ENCODE peak calls at places on chromosomes 16 and 17, in five cellular contexts. M, L, I, R and W are unnamed samples.

GRCh38 chr17:36851230-36851629 is 86.0 kb upstream of the LHX1 start:
- DNase-seq in I (no peak), L (no peak), R (peak; percentile 45), M (no peak), W (peak; percentile 55)

GRCh38 chr17:79811036-79811887 is 14.4 kb upstream of the CBX8 start:
- DNase-seq in M (no peak), L (no peak), R (no peak), I (no peak), W (no peak)

GRCh38 chr16:31880322-31880979 is 6.8 kb downstream of the ZNF267 start:
- DNase-seq in R (peak; percentile 80), I (peak; percentile 59), M (no peak), L (no peak), W (no peak)

GRCh38 chr17:38456031-38456815 is 28.0 kb downstream of the ARHGAP23 start:
- DNase-seq in M (no peak), I (no peak), R (no peak), L (no peak), W (no peak)

GRCh38 chr16:49492090-49492801 is 118.6 kb downstream of the C16orf78 start:
- DNase-seq in M (peak; percentile 32), R (no peak), L (peak; percentile 63), I (peak; percentile 61), W (peak; percentile 59)

GRCh38 chr16:70267516-70267915 is 15.8 kb upstream of the EXOSC6 start:
- DNase-seq in I (peak; percentile 55), L (no peak), M (no peak), R (peak; percentile 55), W (peak; percentile 48)

GRCh38 chr16:87850009-87851006 is 19.0 kb downstream of the SLC7A5 start:
- DNase-seq in M (peak; percentile 60), I (peak; percentile 55), R (peak; percentile 31), L (peak; percentile 72), W (peak; percentile 90)

GRCh38 chr17:43664096-43664495 is 2.4 kb upstream of the MEOX1 start:
- DNase-seq in R (no peak), M (no peak), I (no peak), L (no peak), W (no peak)

GRCh38 chr17:68398731-68399637 is 58.3 kb downstream of the WIPI1 start:
- DNase-seq in L (peak; percentile 50), I (peak; percentile 63), M (peak; percentile 49), R (peak; percentile 81), W (no peak)

GRCh38 chr17:75010683-75011406 is 1.6 kb upstream of the MRPL58 start:
- DNase-seq in R (peak; percentile 55), M (peak; percentile 54), I (no peak), L (peak; percentile 38), W (no peak)

GRCh38 chr16:2471016-2471652 is at the start of gene NTN3:
- DNase-seq in R (no peak), I (no peak), L (no peak), M (no peak), W (no peak)

GRCh38 chr16:15879255-15879804 is 9.1 kb downstream of the CEP20 start:
- DNase-seq in L (no peak), I (no peak), M (no peak), R (peak; percentile 96), W (no peak)

GRCh38 chr17:4766705-4767104 is 5.0 kb upstream of the TM4SF5 start:
- DNase-seq in M (no peak), L (no peak), I (no peak), R (no peak), W (no peak)
- H3K4me1 ChIP-seq in M (no peaks in the 10 kb centered on the region), L (peaks cover 45% of the 10 kb centered on the region), I (no peaks in the 10 kb centered on the region), R (no peaks in the 10 kb centered on the region), W (no peaks in the 10 kb centered on the region)

GRCh38 chr17:39688945-39689344 is 1.1 kb upstream of the PGAP3 start:
- DNase-seq in R (no peak), M (no peak), I (no peak), L (no peak), W (no peak)
- H3K4me3 ChIP-seq in R (peak overlapping the region; percentile 81), M (peak overlapping the region; percentile 74), I (no peak overlapping the region), L (no peak overlapping the region), W (no peak overlapping the region)

GRCh38 chr16:57470683-57471082 is 8.2 kb downstream of the POLR2C start:
- DNase-seq in M (peak; percentile 72), R (no peak), I (peak; percentile 81), L (peak; percentile 66), W (peak; percentile 74)
- H3K36me3 ChIP-seq in M (peaks cover 89% of the 10 kb centered on the region), R (peaks cover 62% of the 10 kb centered on the region), I (no peaks in the 10 kb centered on the region), L (no peaks in the 10 kb centered on the region), W (peaks cover 22% of the 10 kb centered on the region)

GRCh38 chr16:12206031-12206748 is 229.7 kb downstream of the SNX29 start:
- DNase-seq in I (no peak), R (no peak), M (no peak), L (no peak), W (no peak)

GRCh38 chr16:12207939-12208338 is 231.4 kb downstream of the SNX29 start:
- DNase-seq in L (no peak), I (no peak), M (no peak), R (no peak), W (no peak)

GRCh38 chr16:12210258-12210880 is 233.8 kb downstream of the SNX29 start:
- DNase-seq in L (no peak), R (no peak), I (no peak), M (no peak), W (no peak)

GRCh38 chr16:12206749-12207142 is 230.2 kb downstream of the SNX29 start:
- DNase-seq in R (no peak), M (no peak), L (no peak), I (no peak), W (no peak)

DNA sequence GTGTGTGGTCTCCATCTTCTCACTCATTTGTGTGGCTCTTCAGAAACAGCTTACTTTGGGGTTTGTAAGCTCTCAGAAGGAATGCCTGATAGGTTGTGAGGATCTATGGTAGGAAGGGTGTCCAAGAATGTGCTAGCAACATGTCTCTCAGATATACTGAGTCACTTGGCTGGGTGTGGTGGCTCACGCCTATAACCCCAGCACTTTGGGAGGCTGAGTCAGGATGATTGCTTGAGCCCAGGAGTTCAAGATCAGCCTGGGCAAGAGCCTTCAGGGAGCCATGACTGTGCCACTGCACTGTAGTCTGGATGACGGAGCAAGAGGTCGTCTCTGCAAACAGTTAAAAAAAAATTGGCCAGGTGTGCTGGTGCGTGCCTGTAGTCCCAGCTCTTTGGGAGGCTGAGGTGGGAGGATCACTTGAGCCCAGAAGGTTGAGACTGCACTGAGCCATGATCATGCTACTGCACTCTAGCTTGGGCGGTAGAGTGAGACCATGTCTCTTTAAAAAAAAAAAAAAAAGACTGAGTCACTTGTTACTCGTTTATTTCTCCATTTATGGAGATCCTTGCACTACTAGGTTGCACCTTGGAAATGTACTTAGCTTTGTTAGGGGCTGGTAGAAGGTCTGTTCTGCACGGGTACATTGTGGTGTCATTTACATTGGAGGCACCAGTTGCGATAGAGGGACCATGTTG is 232.0 kb downstream of the SNX29 start:
- DNase-seq in L (no peak), R (no peak), M (no peak), I (no peak), W (no peak)
- H3K4me1 ChIP-seq in L (no peaks in the 10 kb centered on the region), R (no peaks in the 10 kb centered on the region), M (no peaks in the 10 kb centered on the region), I (no peaks in the 10 kb centered on the region), W (no peaks in the 10 kb centered on the region)

DNA sequence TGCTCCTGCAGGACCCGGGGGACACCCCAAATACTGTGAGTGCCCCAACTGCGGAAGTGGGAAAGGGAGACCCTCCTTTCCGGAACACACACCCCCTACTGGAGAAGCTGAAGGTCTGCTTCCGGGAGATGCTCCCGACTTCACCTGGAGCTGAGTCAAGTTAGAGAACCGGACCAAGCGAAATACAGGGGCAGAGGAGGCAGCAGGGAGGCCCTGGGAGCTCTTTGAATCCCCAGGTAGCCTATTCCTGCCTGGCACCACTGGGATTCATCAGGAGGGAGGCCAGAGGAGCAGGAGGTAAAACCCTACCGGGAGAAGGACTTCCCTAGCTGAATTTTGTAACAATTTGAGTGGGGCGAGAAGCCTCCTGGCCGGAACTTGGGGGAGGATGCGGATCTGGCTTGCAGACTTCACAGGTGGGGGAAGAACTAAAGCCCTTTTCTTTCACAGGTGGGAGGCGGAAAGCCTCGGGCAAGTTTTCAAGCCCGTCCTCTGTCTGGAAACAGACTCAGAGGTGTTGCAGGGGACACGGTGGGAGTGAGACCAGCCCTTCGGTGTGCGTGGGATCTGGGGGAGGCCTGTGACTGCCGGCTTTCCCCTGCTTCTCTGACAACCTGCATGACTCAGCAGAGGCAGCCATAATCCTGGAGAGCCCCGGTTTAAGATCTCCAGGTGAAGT is 22.4 kb upstream of the TEKT1 start:
- DNase-seq in M (no peak), R (no peak), I (no peak), L (no peak), W (no peak)
- H3K4me3 ChIP-seq in M (no peak overlapping the region), R (no peak overlapping the region), I (no peak overlapping the region), L (no peak overlapping the region), W (no peak overlapping the region)

DNA sequence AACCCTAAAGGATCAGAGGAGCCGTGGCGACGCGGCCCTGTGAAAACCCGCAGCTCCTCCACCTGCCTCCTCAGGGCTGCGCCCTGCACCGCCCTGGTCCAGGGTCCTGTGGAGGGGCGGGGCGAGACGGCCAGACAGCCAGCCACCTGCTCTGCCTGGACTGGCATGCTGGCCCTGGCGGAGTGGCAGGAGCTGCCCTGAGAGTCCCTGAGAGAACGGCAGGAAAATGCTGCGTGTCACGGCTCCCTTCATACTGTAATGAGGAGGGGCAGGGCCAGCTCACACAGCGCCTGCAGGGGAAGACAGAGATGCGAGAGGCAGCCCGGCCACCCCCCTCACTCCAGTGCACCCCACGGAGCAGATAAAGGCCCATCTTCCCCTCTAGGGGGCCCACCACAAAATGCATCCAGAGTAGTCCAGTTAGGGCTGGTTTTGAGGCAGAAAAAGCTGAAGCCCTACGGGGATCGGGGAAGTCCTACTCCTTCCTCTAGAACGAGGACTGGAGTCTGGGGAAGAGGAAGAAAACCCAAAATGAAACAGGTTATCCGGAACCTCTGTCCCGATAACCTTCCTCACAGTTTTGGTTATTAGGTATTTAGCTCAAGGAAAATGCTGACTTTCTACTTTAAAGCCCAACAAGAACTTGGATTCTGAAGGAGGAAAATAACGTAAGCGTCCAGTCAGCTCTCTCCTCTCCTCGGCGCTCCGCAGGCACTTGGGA is 97.6 kb upstream of the DNAH17 start:
- DNase-seq in I (no peak), L (no peak), M (no peak), R (no peak), W (peak; percentile 52)
- H3K36me3 ChIP-seq in I (no peaks in the 10 kb centered on the region), L (no peaks in the 10 kb centered on the region), M (peaks cover 71% of the 10 kb centered on the region), R (peaks cover 30% of the 10 kb centered on the region), W (peaks cover 2% of the 10 kb centered on the region)

DNA sequence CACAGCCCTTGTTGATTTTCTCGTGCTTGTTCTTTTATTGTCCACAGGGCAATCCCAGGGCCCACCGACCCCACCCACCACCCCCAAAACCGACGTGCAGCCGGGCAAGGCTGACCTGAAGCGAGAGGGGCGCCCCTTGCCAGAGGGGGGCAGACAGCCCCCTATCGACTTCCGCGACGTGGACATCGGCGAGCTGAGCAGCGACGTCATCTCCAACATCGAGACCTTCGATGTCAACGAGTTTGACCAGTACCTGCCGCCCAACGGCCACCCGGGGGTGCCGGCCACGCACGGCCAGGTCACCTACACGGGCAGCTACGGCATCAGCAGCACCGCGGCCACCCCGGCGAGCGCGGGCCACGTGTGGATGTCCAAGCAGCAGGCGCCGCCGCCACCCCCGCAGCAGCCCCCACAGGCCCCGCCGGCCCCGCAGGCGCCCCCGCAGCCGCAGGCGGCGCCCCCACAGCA is 2.7 kb downstream of the SOX9 start:
- DNase-seq in L (peak; percentile 32), I (no peak), R (no peak), M (no peak), W (no peak)
- H3K4me1 ChIP-seq in L (peaks cover 33% of the 10 kb centered on the region), I (peaks cover 12% of the 10 kb centered on the region), R (peaks cover 20% of the 10 kb centered on the region), M (peaks cover 77% of the 10 kb centered on the region), W (no peaks in the 10 kb centered on the region)